ENCODE peak calls at places on chromosomes 6 and 20, in four cellular contexts. One of them, this sample, is unnamed.

GRCh38 chr20:20312562-20312961 is 55.3 kb upstream of the INSM1 start:
- DNase-seq in uterus: no peak
- DNase-seq in AG04450: no peak
- DNase-seq in heart right ventricle: no peak
- DNase-seq in this sample: no peak

GRCh38 chr20:41499961-41500725 is 118.0 kb downstream of the CHD6 start:
- DNase-seq in heart right ventricle: no peak
- DNase-seq in uterus: no peak
- DNase-seq in AG04450: no peak
- DNase-seq in this sample: no peak

GRCh38 chr20:56765172-56766073 is 136.3 kb downstream of the TFAP2C start:
- DNase-seq in uterus: no peak
- DNase-seq in heart right ventricle: no peak
- DNase-seq in AG04450: no peak
- DNase-seq in this sample: no peak

GRCh38 chr6:473356-473755 is 81.8 kb downstream of the IRF4 start:
- DNase-seq in uterus: no peak
- DNase-seq in heart right ventricle: no peak
- DNase-seq in AG04450: no peak
- DNase-seq in this sample: no peak

GRCh38 chr20:57514273-57514751 is 10.6 kb downstream of the CTCFL start:
- DNase-seq in uterus: peak
- DNase-seq in heart right ventricle: peak
- DNase-seq in AG04450: peak
- DNase-seq in this sample: peak

GRCh38 chr6:40990301-40990700 is 48.7 kb downstream of the UNC5CL start:
- DNase-seq in AG04450: no peak
- DNase-seq in heart right ventricle: no peak
- DNase-seq in uterus: no peak
- DNase-seq in this sample: no peak

GRCh38 chr20:63309261-63310071 is 16.5 kb downstream of the COL20A1 start:
- DNase-seq in heart right ventricle: peak
- DNase-seq in uterus: no peak
- DNase-seq in AG04450: no peak
- DNase-seq in this sample: peak

GRCh38 chr20:61896058-61896961 is 169.4 kb downstream of the TAF4 start:
- DNase-seq in uterus: no peak
- DNase-seq in AG04450: no peak
- DNase-seq in heart right ventricle: peak
- DNase-seq in this sample: peak

GRCh38 chr6:81996414-81996813 is 243.9 kb upstream of the TENT5A start:
- DNase-seq in uterus: no peak
- DNase-seq in AG04450: peak
- DNase-seq in heart right ventricle: no peak
- DNase-seq in this sample: no peak

GRCh38 chr6:29943053-29943966 is 978 bp downstream of the HLA-A start:
- DNase-seq in AG04450: no peak
- DNase-seq in heart right ventricle: peak
- DNase-seq in uterus: peak
- DNase-seq in this sample: no peak

GRCh38 chr6:165819394-165819793 is 156.4 kb upstream of the PDE10A start:
- DNase-seq in uterus: no peak
- DNase-seq in heart right ventricle: no peak
- DNase-seq in AG04450: no peak
- DNase-seq in this sample: no peak

GRCh38 chr20:63778034-63778752 is 38.6 kb downstream of the SLC2A4RG start:
- DNase-seq in AG04450: no peak
- DNase-seq in heart right ventricle: no peak
- DNase-seq in uterus: no peak
- DNase-seq in this sample: peak

GRCh38 chr20:59143326-59143725 is 20.3 kb upstream of the ZNF831 start:
- DNase-seq in uterus: no peak
- DNase-seq in heart right ventricle: no peak
- DNase-seq in AG04450: no peak
- DNase-seq in this sample: no peak

GRCh38 chr6:132287101-132287500 is 114.2 kb downstream of the MOXD1 start:
- DNase-seq in uterus: no peak
- DNase-seq in heart right ventricle: no peak
- DNase-seq in AG04450: no peak
- DNase-seq in this sample: no peak

GRCh38 chr6:117477988-117478852 is 4.3 kb upstream of the DCBLD1 start:
- DNase-seq in heart right ventricle: no peak
- DNase-seq in uterus: no peak
- DNase-seq in AG04450: no peak
- DNase-seq in this sample: no peak

GRCh38 chr6:165905744-165906143 is 242.7 kb upstream of the PDE10A start:
- DNase-seq in uterus: no peak
- DNase-seq in AG04450: no peak
- DNase-seq in heart right ventricle: no peak
- DNase-seq in this sample: no peak

GRCh38 chr6:52937908-52938307 is 28.4 kb upstream of the GSTA3 start:
- DNase-seq in heart right ventricle: no peak
- DNase-seq in uterus: no peak
- DNase-seq in AG04450: no peak
- DNase-seq in this sample: no peak

GRCh38 chr6:53717571-53717970 is 52.0 kb upstream of the KLHL31 start:
- DNase-seq in AG04450: no peak
- DNase-seq in uterus: no peak
- DNase-seq in heart right ventricle: no peak
- DNase-seq in this sample: no peak

GRCh38 chr6:21398741-21399140 is 194.8 kb upstream of the SOX4 start:
- DNase-seq in uterus: no peak
- DNase-seq in AG04450: no peak
- DNase-seq in heart right ventricle: no peak
- DNase-seq in this sample: no peak

GRCh38 chr6:137967689-137968467 is 100.8 kb downstream of the TNFAIP3 start:
- DNase-seq in AG04450: no peak
- DNase-seq in uterus: no peak
- DNase-seq in heart right ventricle: no peak
- DNase-seq in this sample: no peak

GRCh38 chr6:44004625-44005506 is 122.4 kb downstream of the MRPL14 start:
- DNase-seq in uterus: no peak
- DNase-seq in AG04450: no peak
- DNase-seq in heart right ventricle: no peak
- DNase-seq in this sample: peak

GRCh38 chr6:35199866-35200265 is 13.9 kb upstream of the SCUBE3 start:
- DNase-seq in uterus: no peak
- DNase-seq in heart right ventricle: no peak
- DNase-seq in AG04450: no peak
- DNase-seq in this sample: no peak

GRCh38 chr6:34982424-34982852 is 93.4 kb downstream of the ANKS1A start:
- DNase-seq in uterus: no peak
- DNase-seq in AG04450: no peak
- DNase-seq in heart right ventricle: no peak
- DNase-seq in this sample: no peak

GRCh38 chr6:47535316-47536046 is 57.9 kb downstream of the CD2AP start:
- DNase-seq in heart right ventricle: no peak
- DNase-seq in AG04450: no peak
- DNase-seq in uterus: no peak
- DNase-seq in this sample: no peak
- H3K27ac ChIP-seq in heart right ventricle: no peak
- H3K27ac ChIP-seq in AG04450: no peak
- H3K27ac ChIP-seq in uterus: no peak
- H3K27ac ChIP-seq in this sample: no peak

GRCh38 chr6:79544299-79544927 is 7.2 kb upstream of the LCA5 start:
- DNase-seq in uterus: no peak
- DNase-seq in AG04450: no peak
- DNase-seq in heart right ventricle: no peak
- DNase-seq in this sample: no peak
- H3K4me3 ChIP-seq in uterus: no peak
- H3K4me3 ChIP-seq in AG04450: peak
- H3K4me3 ChIP-seq in heart right ventricle: peak
- H3K4me3 ChIP-seq in this sample: peak

DNA sequence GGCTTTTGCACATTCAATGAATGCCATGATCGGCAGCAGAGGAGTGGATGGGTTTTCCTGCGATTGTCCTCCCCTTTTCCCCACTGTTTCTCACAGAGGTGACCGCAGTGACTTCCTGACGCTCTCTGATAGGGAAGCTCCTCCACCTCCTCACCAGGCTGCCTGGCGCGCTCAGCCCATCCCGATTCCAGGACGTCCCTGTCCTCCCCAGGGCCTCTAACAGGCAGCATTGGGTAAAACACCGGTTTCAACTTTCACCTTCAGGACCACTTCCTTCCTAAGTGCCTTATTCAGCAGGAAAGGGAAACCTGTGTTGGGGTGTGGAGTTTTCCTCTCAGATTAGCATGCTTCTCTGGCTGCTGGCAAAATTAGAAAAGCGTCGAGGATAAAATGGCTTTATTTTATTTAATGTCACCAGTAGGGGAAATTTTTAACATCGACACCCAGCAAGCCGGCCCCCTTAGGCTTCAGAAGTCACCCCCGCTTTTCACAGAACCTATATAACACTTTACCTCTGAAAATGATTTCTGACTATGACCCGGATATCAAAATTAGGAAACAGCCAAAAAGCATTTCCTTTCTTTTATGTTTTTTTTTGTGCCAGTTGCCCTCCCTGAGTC is 570.4 kb upstream of the GJE1 start:
- DNase-seq in AG04450: no peak
- DNase-seq in heart right ventricle: peak
- DNase-seq in uterus: no peak
- DNase-seq in this sample: peak
- H3K27ac ChIP-seq in AG04450: peak
- H3K27ac ChIP-seq in heart right ventricle: peak
- H3K27ac ChIP-seq in uterus: peak
- H3K27ac ChIP-seq in this sample: peak

DNA sequence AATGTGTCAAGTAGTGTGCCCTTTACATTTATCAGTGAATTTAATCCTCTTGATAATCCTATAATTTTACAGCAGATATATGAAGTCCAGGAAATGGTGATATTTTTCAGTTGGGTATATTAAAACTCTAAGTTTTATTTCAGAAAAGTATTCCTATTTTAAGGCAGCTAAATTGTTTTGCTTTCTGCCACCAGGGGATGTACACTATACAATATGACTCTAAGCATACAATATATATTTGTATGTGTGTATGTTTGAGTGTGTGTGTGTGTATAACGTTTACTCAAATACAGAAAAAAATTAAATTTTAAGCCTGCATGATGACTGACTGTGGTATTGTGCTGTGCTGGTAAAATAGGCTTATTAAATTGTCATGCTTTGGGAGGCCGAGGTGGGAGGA is 102.0 kb upstream of the RUNX2 start:
- DNase-seq in AG04450: no peak
- DNase-seq in uterus: no peak
- DNase-seq in heart right ventricle: no peak
- DNase-seq in this sample: no peak
- H3K4me3 ChIP-seq in AG04450: no peak
- H3K4me3 ChIP-seq in uterus: no peak
- H3K4me3 ChIP-seq in heart right ventricle: no peak
- H3K4me3 ChIP-seq in this sample: no peak

DNA sequence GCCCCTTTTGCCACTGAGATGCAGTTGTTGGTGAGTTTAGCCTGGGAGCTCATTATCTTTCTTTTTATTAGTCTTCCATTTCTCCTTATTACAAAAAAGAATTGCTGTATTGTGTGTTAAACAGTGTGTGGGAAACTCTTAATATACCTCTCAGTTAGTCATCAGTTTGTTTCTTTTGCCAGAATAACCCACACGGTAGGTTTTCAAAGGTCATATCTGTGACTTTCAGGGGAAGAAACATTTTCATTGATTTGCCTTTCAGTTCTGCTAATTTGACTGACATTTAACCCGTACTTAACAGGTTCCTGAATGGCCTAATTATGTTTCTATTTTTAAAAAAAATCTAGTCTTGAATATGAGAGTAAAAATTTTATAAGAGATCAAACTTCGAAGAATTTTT is 145.3 kb downstream of the KHDC1L start:
- DNase-seq in AG04450: no peak
- DNase-seq in uterus: no peak
- DNase-seq in heart right ventricle: no peak
- DNase-seq in this sample: no peak
- H3K27ac ChIP-seq in AG04450: no peak
- H3K27ac ChIP-seq in uterus: no peak
- H3K27ac ChIP-seq in heart right ventricle: no peak
- H3K27ac ChIP-seq in this sample: no peak

DNA sequence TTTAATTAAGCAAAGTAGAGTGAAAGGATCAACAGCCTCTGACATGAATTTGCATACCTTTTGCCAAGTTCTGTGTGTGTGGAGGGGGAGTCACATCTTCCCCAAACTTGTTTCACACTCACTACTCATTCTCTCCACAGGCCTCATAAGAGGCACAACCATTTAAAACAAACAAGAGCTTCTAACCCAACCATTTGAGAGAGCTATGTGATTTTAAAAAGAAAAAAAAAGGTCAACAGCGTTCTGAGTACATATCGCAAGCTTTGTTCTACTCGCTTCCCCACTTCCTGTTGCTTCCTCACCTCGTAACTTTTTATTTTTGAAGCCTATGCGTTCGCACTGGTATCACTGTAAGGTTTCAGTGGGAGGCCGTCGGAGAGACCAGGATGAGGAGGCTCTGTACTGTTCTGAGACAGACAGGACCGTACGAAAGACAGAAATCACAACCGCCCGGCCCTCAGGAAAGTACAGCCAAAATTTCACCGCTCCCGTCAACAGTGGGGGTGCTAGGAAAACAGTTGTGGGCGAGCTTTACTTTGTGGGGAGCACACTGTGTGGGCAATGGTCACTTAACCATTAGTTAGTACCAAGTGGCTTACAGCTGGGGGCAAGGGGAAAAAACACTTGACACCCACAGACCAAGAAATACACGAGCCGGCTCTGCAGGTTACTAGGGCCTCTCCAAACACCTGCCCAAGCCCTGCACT is 61.3 kb downstream of the TRERF1 start:
- DNase-seq in uterus: no peak
- DNase-seq in heart right ventricle: no peak
- DNase-seq in AG04450: no peak
- DNase-seq in this sample: no peak
- H3K4me3 ChIP-seq in uterus: no peak
- H3K4me3 ChIP-seq in heart right ventricle: no peak
- H3K4me3 ChIP-seq in AG04450: no peak
- H3K4me3 ChIP-seq in this sample: no peak

This sample was measured in right cardiac atrium.